ENCODE peak calls at places on chromosomes 12 and 14, in seven cellular contexts. S is prostate gland; B is A549; R is activated naive CD4-positive, alpha-beta T cell treated with Interleukin-2 at 50 U/mL for 16 hours; M is stimulated activated CD4-positive, alpha-beta T cell treated with anti-CD3 and anti-CD28 coated beads, Interleukin-4, amount 100 ng/mL, for 4 hours; H is LoVo; V is T follicular helper cell. N is an unnamed sample.

GRCh38 chr14:58746261-58746660 is 108.5 kb downstream of the DACT1 start:
- DNase-seq in S (peak), B (peak), R (no peak), M (no peak), H (peak), V (no peak), N (peak)

GRCh38 chr12:89889051-89889450 is 180.4 kb upstream of the ATP2B1 start:
- DNase-seq in S (no peak), B (no peak), R (no peak), M (no peak), H (no peak), V (no peak), N (no peak)

GRCh38 chr14:98189521-98189920 is 1082.5 kb downstream of the BCL11B start:
- DNase-seq in S (no peak), B (no peak), R (no peak), M (no peak), H (no peak), V (no peak), N (no peak)

GRCh38 chr12:110176745-110177144 is 52.6 kb downstream of the IFT81 start:
- DNase-seq in S (peak), B (no peak), R (no peak), M (no peak), H (no peak), V (no peak), N (peak)

GRCh38 chr12:18373176-18373575 is 111.9 kb downstream of the PIK3C2G start:
- DNase-seq in S (no peak), B (no peak), R (no peak), M (no peak), H (no peak), V (no peak), N (no peak)

GRCh38 chr12:50402270-50403000 is 1.8 kb downstream of the LARP4 start:
- DNase-seq in S (no peak), B (no peak), R (no peak), M (no peak), H (no peak), V (no peak), N (peak)

GRCh38 chr14:89283327-89284060 is 133.5 kb downstream of the FOXN3 start:
- DNase-seq in S (no peak), B (no peak), R (peak), M (peak), H (no peak), V (no peak), N (no peak)

GRCh38 chr14:34113051-34113511 is 162.2 kb upstream of the EGLN3 start:
- DNase-seq in S (peak), B (peak), R (no peak), M (no peak), H (peak), V (no peak), N (peak)

GRCh38 chr12:53743277-53744129 is 8.3 kb downstream of the CISTR start:
- DNase-seq in S (peak), B (peak), R (peak), M (peak), H (peak), V (peak), N (no peak)

GRCh38 chr12:105977256-105978051 is 161.3 kb downstream of the NUAK1 start:
- DNase-seq in S (no peak), B (no peak), R (no peak), M (no peak), H (no peak), V (no peak), N (peak)

GRCh38 chr14:93231129-93231979 is 24.3 kb downstream of the UBR7 start:
- DNase-seq in S (no peak), B (peak), R (no peak), M (no peak), H (no peak), V (no peak), N (no peak)

GRCh38 chr14:73797540-73797925 is 54.1 kb upstream of the PTGR2 start:
- DNase-seq in S (no peak), B (no peak), R (no peak), M (no peak), H (no peak), V (no peak), N (no peak)

GRCh38 chr12:105705765-105706164 is 375.3 kb downstream of the C12orf75 start:
- DNase-seq in S (peak), B (peak), R (no peak), M (no peak), H (peak), V (no peak), N (peak)